ENCODE peak calls at places on chromosomes 16 and 17, in seven cellular contexts. U is natural killer cell; V is HepG2; S is SK-N-SH treated with all-trans-retinoic acid at 6 μM for 48 hours; G is central memory CD8-positive, alpha-beta T cell; W is activated CD8-positive, alpha-beta memory T cell treated with anti-CD3 and anti-CD28 coated beads, Interleukin-2, amount 10 ng/mL, durations not matched to agents 7 days and 5 days; P is right lobe of liver. O is an unnamed sample.

GRCh38 chr17:59406808-59407381 is 75.4 kb downstream of the YPEL2 start:
- ATAC-seq in U (no peak), V (peak; percentile 68), S (peak; percentile 97), G (no peak), W (no peak), P (no peak), O (no peak)

GRCh38 chr17:68198931-68199836 is 48.7 kb upstream of the AMZ2 start:
- ATAC-seq in U (peak; percentile 37), V (peak; percentile 56), S (peak; percentile 4), G (peak; percentile 47), W (peak; percentile 57), P (peak; percentile 25), O (peak; percentile 44)

GRCh38 chr17:330993-331701 is 21.5 kb downstream of the RPH3AL start:
- ATAC-seq in U (no peak), V (no peak), S (no peak), G (peak; percentile 62), W (no peak), P (peak; percentile 68), O (no peak)

GRCh38 chr16:54325616-54326265 is 39.2 kb upstream of the IRX3 start:
- ATAC-seq in U (no peak), V (no peak), S (no peak), G (no peak), W (no peak), P (no peak), O (no peak)

GRCh38 chr17:20236586-20237227 is 227.5 kb downstream of the SPECC1 start:
- ATAC-seq in U (no peak), V (no peak), S (no peak), G (no peak), W (no peak), P (no peak), O (no peak)

GRCh38 chr17:57226793-57227192 is 29.5 kb upstream of the MSI2 start:
- ATAC-seq in U (no peak), V (no peak), S (no peak), G (no peak), W (no peak), P (no peak), O (no peak)

GRCh38 chr17:19752216-19753048 is 4.3 kb upstream of the ALDH3A1 start:
- ATAC-seq in U (no peak), V (no peak), S (no peak), G (no peak), W (no peak), P (no peak), O (no peak)

GRCh38 chr16:85554791-85555548 is 58.2 kb upstream of the GSE1 start:
- ATAC-seq in U (peak; percentile 49), V (no peak), S (peak; percentile 47), G (peak; percentile 30), W (peak; percentile 34), P (peak; percentile 2), O (no peak)

GRCh38 chr17:63419949-63420867 is 25.9 kb downstream of the CYB561 start:
- ATAC-seq in U (no peak), V (no peak), S (no peak), G (peak; percentile 64), W (peak; percentile 87), P (peak; percentile 57), O (no peak)

GRCh38 chr16:66205287-66206167 is 161.0 kb upstream of the CDH5 start:
- ATAC-seq in U (no peak), V (no peak), S (no peak), G (no peak), W (no peak), P (no peak), O (no peak)